ENCODE peak calls at places on chromosomes 7 and 10, in seven cellular contexts. Z, F, N, B, H, Y and C are unnamed samples. For H3K27me3, the result is how much of the 10 kb centered on the place peaks cover.

GRCh38 chr7:130721486-130722277 is 12.3 kb downstream of the KLF14 start:
- DNase-seq in H (peak), F (peak), Y (peak), N (peak), B (peak), Z (peak), C (peak)

GRCh38 chr7:107948645-107949442 is 54.1 kb downstream of the LAMB1 start:
- DNase-seq in Y (no peak), Z (peak), F (no peak), H (peak), N (no peak), B (no peak), C (no peak)

GRCh38 chr7:142125576-142125975 is 14.1 kb downstream of the MGAM2 start:
- DNase-seq in F (no peak), Y (no peak), N (no peak), H (no peak), B (no peak), Z (no peak), C (no peak)

GRCh38 chr10:89114846-89115625 is 92.1 kb downstream of the CH25H start:
- DNase-seq in H (no peak), F (no peak), N (no peak), Z (no peak), B (no peak), Y (no peak), C (no peak)

GRCh38 chr10:91380873-91381561 is 29.1 kb upstream of the HECTD2 start:
- DNase-seq in Z (peak), H (no peak), F (no peak), B (no peak), N (no peak), Y (peak), C (no peak)

GRCh38 chr7:129169171-129169643 is 19.2 kb upstream of the SMO start:
- DNase-seq in H (no peak), Z (no peak), N (peak), B (peak), Y (peak), F (peak), C (peak)

GRCh38 chr7:133940368-133940767 is 186.8 kb upstream of the LRGUK start:
- DNase-seq in Z (no peak), N (no peak), Y (no peak), H (no peak), B (no peak), F (no peak), C (no peak)

GRCh38 chr10:67520924-67521520 is 175.0 kb downstream of the CTNNA3 start:
- DNase-seq in H (peak), B (no peak), Y (peak), N (peak), Z (peak), F (no peak), C (no peak)

GRCh38 chr7:378551-379455 is 88.8 kb downstream of the FOXL3 start:
- DNase-seq in H (no peak), Z (no peak), N (no peak), F (peak), Y (peak), B (peak), C (peak)

GRCh38 chr7:69199048-69199447 is 399.2 kb upstream of the AUTS2 start:
- DNase-seq in N (no peak), H (no peak), Z (no peak), B (no peak), F (no peak), Y (no peak), C (no peak)

GRCh38 chr10:2791774-2792443 is 275.4 kb upstream of the PFKP start:
- DNase-seq in B (no peak), H (no peak), Y (no peak), F (no peak), Z (no peak), N (no peak), C (no peak)

GRCh38 chr7:155598810-155599210 is 45.7 kb upstream of the RBM33 start:
- DNase-seq in N (peak), H (peak), Z (peak), Y (peak), F (peak), B (peak), C (peak)

GRCh38 chr10:26367771-26368170 is 70.4 kb upstream of the APBB1IP start:
- DNase-seq in H (no peak), F (peak), Z (peak), N (peak), Y (peak), B (no peak), C (peak)

DNA sequence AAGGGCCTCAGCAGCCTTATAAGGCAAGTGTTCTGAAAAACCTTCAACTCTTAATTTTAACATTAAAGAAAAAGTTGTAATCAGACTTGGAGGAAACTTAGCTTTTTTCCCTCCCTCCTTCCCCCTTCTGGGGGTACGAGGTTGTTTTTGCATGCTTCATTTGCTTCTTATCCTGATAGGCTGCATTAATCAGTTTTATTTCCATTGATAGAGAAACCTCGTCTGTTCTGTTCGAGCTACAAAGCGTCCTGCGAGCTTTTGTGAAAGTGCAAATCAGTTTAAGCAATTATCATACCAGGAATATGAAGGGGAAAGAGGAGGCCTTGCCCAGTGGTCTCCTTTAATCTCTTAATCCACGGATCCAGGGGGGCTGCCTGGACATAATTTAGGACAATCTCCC is 7.5 kb downstream of the EMX2 start:
- DNase-seq in N (no peak), B (no peak), Z (no peak), H (no peak), F (no peak), Y (peak), C (no peak)
- H3K27me3 ChIP-seq in N (under half), B (under half), Z (half or more), H (under half), F (half or more), Y (half or more), C (half or more)

GRCh38 chr10:60733826-60734225 is 44.5 kb upstream of the CDK1 start:
- DNase-seq in H (no peak), Y (no peak), F (no peak), Z (peak), N (no peak), B (no peak), C (peak)

GRCh38 chr10:60732240-60733188 is 45.8 kb upstream of the CDK1 start:
- DNase-seq in Y (peak), F (no peak), N (no peak), H (no peak), B (peak), Z (peak), C (no peak)

GRCh38 chr10:60733189-60733815 is 45.0 kb upstream of the CDK1 start:
- DNase-seq in H (peak), F (peak), B (peak), Y (peak), Z (peak), N (no peak), C (peak)

GRCh38 chr10:60735244-60735643 is 43.0 kb upstream of the CDK1 start:
- DNase-seq in N (no peak), Y (no peak), F (no peak), H (no peak), B (no peak), Z (peak), C (no peak)

DNA sequence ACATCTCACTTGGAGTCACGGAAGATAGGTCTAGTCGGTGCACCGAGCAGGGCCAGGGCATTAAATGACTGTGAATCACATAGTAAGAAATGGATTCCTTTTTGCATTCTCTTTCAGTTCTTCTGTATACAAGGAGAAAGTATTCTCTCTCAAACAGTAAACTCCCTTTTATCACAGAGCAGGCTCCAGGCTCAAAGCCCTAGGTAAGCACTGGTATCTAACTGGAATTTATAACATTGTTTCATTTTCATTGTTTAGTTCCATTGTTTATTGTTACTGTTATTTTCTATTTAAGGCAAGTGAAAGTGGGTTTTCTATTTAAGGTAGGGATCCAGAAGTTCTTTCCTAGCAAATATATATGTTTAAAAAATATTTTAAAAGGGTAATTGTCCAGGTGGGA is 44.1 kb upstream of the CDK1 start:
- DNase-seq in Z (no peak), H (no peak), N (no peak), Y (no peak), F (no peak), B (no peak), C (no peak)
- H3K27me3 ChIP-seq in Z (under half), H (under half), N (under half), Y (half or more), F (under half), B (under half), C (under half)

GRCh38 chr10:114397651-114398145 is 6.6 kb downstream of the AFAP1L2 start:
- DNase-seq in F (no peak), H (no peak), N (no peak), Y (no peak), Z (peak), B (peak), C (no peak)
- H3K27me3 ChIP-seq in F (under half), H (half or more), N (under half), Y (under half), Z (under half), B (under half), C (under half)

DNA sequence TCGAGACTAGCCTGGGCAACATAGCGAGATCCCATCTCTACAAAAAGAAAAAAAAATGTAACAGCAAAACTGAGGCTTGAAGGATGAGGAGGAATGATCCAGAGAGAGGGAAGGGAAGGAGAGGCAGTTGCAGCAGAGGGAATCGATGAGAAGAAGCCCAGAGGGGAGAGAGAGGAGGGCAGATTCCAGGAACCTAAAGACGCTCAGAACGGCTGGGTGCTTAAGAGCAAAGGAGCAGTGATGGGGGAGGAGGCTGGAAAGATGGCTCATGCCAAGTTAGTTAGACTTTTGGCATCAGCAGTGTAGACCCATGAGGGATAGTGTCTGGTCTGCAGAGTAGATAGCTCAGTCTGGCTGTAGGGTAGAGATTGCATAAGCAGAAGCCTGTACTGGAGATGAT is 10.3 kb upstream of the MUC17 start:
- DNase-seq in H (no peak), Z (no peak), B (peak), N (no peak), Y (no peak), F (no peak), C (no peak)
- H3K27me3 ChIP-seq in H (under half), Z (under half), B (under half), N (under half), Y (under half), F (under half), C (under half)

GRCh38 chr7:39461263-39461662 is 104.9 kb upstream of the YAE1 start:
- DNase-seq in Y (peak), H (no peak), Z (no peak), B (no peak), N (no peak), F (no peak), C (no peak)

GRCh38 chr7:39460486-39460885 is 105.7 kb upstream of the YAE1 start:
- DNase-seq in Y (no peak), B (no peak), F (no peak), H (no peak), Z (no peak), N (no peak), C (no peak)

GRCh38 chr7:39463252-39463651 is 103.0 kb upstream of the YAE1 start:
- DNase-seq in Z (no peak), N (no peak), F (no peak), H (no peak), B (no peak), Y (no peak), C (no peak)

GRCh38 chr7:39465055-39465929 is 100.9 kb upstream of the YAE1 start:
- DNase-seq in Z (peak), H (peak), N (peak), F (no peak), B (no peak), Y (peak), C (no peak)

DNA sequence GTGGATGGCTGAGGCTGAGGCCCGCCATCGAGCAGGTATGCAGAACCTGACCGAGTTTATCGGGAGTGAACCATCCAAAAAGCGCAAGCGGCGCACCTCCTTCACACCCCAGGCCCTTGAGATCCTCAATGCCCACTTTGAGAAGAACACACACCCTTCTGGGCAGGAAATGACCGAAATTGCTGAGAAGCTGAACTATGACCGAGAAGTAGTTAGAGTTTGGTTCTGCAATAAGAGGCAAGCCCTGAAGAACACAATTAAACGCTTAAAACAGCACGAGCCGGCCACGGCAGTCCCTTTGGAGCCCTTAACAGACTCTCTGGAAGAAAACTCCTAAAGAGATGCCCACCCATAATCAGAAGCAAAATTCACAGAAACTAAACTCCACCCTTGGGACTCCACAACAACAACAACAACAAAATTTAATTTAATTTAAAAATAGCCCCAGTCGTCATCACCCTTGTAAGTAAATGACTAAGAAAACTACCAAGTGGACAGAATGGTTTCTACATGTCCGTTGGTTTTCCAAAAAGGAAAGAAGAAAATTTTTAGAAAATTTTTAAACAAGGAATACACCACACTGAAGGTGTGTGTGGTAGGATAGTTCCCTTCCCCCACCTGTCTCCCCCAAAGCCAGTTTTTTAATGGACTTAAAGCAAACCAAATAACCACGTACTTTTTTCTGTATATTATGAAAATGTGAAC is 101.7 kb upstream of the YAE1 start:
- DNase-seq in Z (no peak), N (no peak), B (no peak), H (no peak), F (no peak), Y (no peak), C (no peak)
- H3K27me3 ChIP-seq in Z (under half), N (under half), B (under half), H (under half), F (under half), Y (under half), C (under half)

GRCh38 chr7:116164552-116164951 is 45.8 kb upstream of the TES start:
- DNase-seq in F (no peak), H (no peak), N (no peak), Y (no peak), Z (no peak), B (no peak), C (no peak)

GRCh38 chr7:116165717-116166116 is 44.6 kb upstream of the TES start:
- DNase-seq in B (no peak), Y (no peak), Z (no peak), N (no peak), F (no peak), H (no peak), C (no peak)

GRCh38 chr7:116169060-116169459 is 41.3 kb upstream of the TES start:
- DNase-seq in H (no peak), F (no peak), N (no peak), Y (no peak), B (no peak), Z (peak), C (no peak)

GRCh38 chr7:116166167-116166566 is 44.2 kb upstream of the TES start:
- DNase-seq in Y (no peak), B (no peak), F (no peak), H (no peak), N (no peak), Z (no peak), C (no peak)

GRCh38 chr7:116167177-116167576 is 43.2 kb upstream of the TES start:
- DNase-seq in Y (no peak), Z (no peak), F (no peak), N (no peak), H (no peak), B (no peak), C (no peak)
- H3K27me3 ChIP-seq in Y (under half), Z (under half), F (under half), N (under half), H (under half), B (under half), C (under half)

GRCh38 chr10:81876253-81876731 is 1.3 kb downstream of the NRG3 start:
- DNase-seq in Y (peak), N (peak), H (no peak), F (no peak), Z (no peak), B (no peak), C (peak)
- H3K27me3 ChIP-seq in Y (half or more), N (under half), H (under half), F (under half), Z (under half), B (under half), C (under half)

DNA sequence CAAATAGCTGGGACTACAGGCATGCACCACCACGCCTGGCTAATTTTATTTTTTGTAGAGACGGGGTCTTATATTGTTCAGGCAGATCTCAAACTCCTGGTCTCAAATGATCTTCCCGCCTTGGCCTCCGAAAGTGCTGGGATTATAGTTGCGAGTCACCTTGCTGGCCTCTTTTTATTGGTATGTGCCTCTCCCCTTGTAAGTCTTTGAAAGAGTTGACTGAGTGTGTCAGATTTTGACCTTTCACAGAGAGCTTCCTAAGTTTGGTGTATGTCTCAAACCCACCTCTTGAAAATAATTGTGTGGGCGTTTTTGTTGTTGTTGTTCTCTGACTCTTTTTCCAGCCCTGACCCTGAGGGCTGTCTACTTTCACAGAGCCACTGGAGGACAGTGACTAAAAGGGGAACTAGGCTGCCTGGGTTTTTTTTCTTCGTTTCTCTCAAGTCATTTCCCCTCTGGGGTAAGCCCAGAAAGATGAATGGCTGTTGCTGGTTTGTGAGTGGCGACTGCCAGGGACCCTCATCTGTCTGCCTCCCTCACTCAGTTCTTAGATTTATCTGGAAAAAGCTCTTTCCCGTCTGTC is 262.8 kb downstream of the ZEB1 start:
- DNase-seq in Z (no peak), H (peak), Y (no peak), N (no peak), F (no peak), B (no peak), C (no peak)
- H3K27me3 ChIP-seq in Z (under half), H (under half), Y (under half), N (under half), F (under half), B (under half), C (under half)